ENCODE peak calls at places on chromosome 16, in nine cellular contexts. E, Y, U, L, R, T, I, C and B are unnamed samples.
A peak's percentile ranks its signal among the peaks of the same experiment; 100 is the strongest.

GRCh38 chr16:47928008-47928407 is 227.8 kb downstream of the ABCC12 start:
- DNase-seq in E (no peak), Y (no peak), U (no peak), L (no peak), R (no peak), T (no peak), I (no peak), C (peak; percentile 52), B (no peak)

GRCh38 chr16:86355538-86355937 is 154.8 kb upstream of the FOXF1 start:
- DNase-seq in E (peak; percentile 96), Y (no peak), U (no peak), L (no peak), R (peak; percentile 87), T (no peak), I (peak; percentile 95), C (no peak), B (no peak)

GRCh38 chr16:49468611-49469322 is 95.2 kb downstream of the C16orf78 start:
- DNase-seq in E (no peak), Y (no peak), U (no peak), L (no peak), R (no peak), T (peak; percentile 9), I (no peak), C (no peak), B (no peak)

GRCh38 chr16:3767333-3767977 is 50.1 kb upstream of the TRAP1 start:
- DNase-seq in E (no peak), Y (no peak), U (no peak), L (no peak), R (no peak), T (no peak), I (no peak), C (no peak), B (no peak)

GRCh38 chr16:47052666-47053640 is 79.5 kb upstream of the DNAJA2 start:
- DNase-seq in E (no peak), Y (no peak), U (no peak), L (no peak), R (no peak), T (no peak), I (no peak), C (no peak), B (peak; percentile 10)

GRCh38 chr16:13866073-13866472 is 53.9 kb upstream of the ERCC4 start:
- DNase-seq in E (peak; percentile 64), Y (no peak), U (peak; percentile 93), L (peak; percentile 86), R (peak; percentile 88), T (peak; percentile 24), I (peak; percentile 53), C (peak; percentile 94), B (peak; percentile 86)

GRCh38 chr16:5069048-5069447 is 2.6 kb upstream of the ALG1 start:
- DNase-seq in E (no peak), Y (no peak), U (no peak), L (no peak), R (no peak), T (no peak), I (no peak), C (no peak), B (no peak)

GRCh38 chr16:29011851-29012250 is 27.0 kb downstream of the LAT start:
- DNase-seq in E (no peak), Y (no peak), U (no peak), L (no peak), R (no peak), T (no peak), I (no peak), C (no peak), B (no peak)

GRCh38 chr16:25063865-25064264 is 47.7 kb upstream of the LCMT1 start:
- DNase-seq in E (peak; percentile 81), Y (no peak), U (no peak), L (peak; percentile 15), R (peak; percentile 70), T (no peak), I (peak; percentile 80), C (no peak), B (no peak)

GRCh38 chr16:29009050-29009837 is 24.4 kb downstream of the LAT start:
- DNase-seq in E (no peak), Y (no peak), U (no peak), L (no peak), R (no peak), T (peak; percentile 45), I (no peak), C (no peak), B (no peak)

GRCh38 chr16:78705694-78706093 is 606.2 kb downstream of the WWOX start:
- DNase-seq in E (peak; percentile 40), Y (no peak), U (no peak), L (peak; percentile 2), R (no peak), T (no peak), I (peak; percentile 18), C (peak; percentile 62), B (no peak)

GRCh38 chr16:74667215-74667765 is 613 bp upstream of the RFWD3 start:
- DNase-seq in E (peak; percentile 37), Y (peak; percentile 5), U (peak; percentile 33), L (peak; percentile 71), R (peak; percentile 57), T (peak; percentile 35), I (peak; percentile 18), C (peak; percentile 80), B (peak; percentile 21)

GRCh38 chr16:72400257-72401078 is 228.5 kb upstream of the PMFBP1 start:
- DNase-seq in E (peak; percentile 80), Y (no peak), U (peak; percentile 47), L (peak; percentile 70), R (peak; percentile 71), T (peak; percentile 25), I (peak; percentile 73), C (peak; percentile 84), B (peak; percentile 20)

GRCh38 chr16:51508813-51509212 is 357.7 kb upstream of the SALL1 start:
- DNase-seq in E (no peak), Y (no peak), U (no peak), L (no peak), R (peak; percentile 69), T (no peak), I (no peak), C (no peak), B (no peak)

GRCh38 chr16:3576211-3576610 is 992 bp downstream of the NLRC3 start:
- DNase-seq in E (no peak), Y (peak; percentile 27), U (no peak), L (no peak), R (no peak), T (peak; percentile 31), I (no peak), C (no peak), B (no peak)

GRCh38 chr16:27922433-27922832 is 141.1 kb downstream of the GSG1L start:
- DNase-seq in E (no peak), Y (no peak), U (no peak), L (peak; percentile 47), R (peak; percentile 3), T (no peak), I (no peak), C (peak; percentile 51), B (no peak)

DNA sequence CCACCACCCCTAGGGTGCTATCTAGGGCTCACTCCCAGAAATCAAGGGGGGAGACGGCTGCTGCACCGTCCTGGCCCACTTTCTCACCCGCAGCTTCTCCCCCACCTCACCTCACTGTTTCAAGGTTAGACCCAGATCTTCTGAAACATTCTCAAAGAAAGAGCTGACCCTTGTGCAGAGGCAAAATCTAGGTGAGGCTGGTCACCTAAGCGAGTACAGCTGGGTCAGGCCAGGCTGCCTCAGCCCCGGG is 27.0 kb downstream of the GNPTG start:
- DNase-seq in E (no peak), Y (no peak), U (no peak), L (no peak), R (no peak), T (no peak), I (no peak), C (no peak), B (no peak)
- H3K4me3 ChIP-seq in E (peak overlapping the region; percentile 58), Y (no peak overlapping the region), U (no peak overlapping the region), L (peak overlapping the region; percentile 44), R (peak overlapping the region; percentile 66), T (no peak overlapping the region), I (peak overlapping the region; percentile 60), C (peak overlapping the region; percentile 86), B (no peak overlapping the region)

DNA sequence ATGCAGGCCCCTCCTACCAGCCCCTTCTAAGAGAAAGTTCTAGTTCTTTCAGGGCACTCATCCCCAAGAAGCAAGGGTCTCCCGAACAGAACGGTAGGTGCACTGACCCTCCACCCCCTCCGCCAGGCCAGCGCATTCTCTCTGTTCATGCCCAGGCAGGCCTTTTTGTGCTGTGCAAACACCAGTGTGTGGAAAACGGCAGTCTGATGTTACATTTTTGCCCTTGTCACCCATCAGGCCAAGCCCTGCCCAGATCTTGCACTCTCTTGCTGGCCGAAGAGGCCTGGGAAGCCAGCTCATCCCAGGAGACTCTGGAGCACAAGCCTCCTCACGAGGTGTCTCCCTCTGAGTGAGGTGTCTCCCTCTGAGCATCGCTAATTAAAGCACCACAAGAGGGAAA is 16.1 kb upstream of the MTSS2 start:
- DNase-seq in E (no peak), Y (no peak), U (no peak), L (no peak), R (no peak), T (no peak), I (no peak), C (no peak), B (no peak)
- H3K27ac ChIP-seq in E (peak overlapping the region; percentile 97), Y (no peak overlapping the region), U (no peak overlapping the region), L (peak overlapping the region; percentile 16), R (peak overlapping the region; percentile 98), T (no peak overlapping the region), I (no peak overlapping the region), C (no peak overlapping the region), B (peak overlapping the region; percentile 3)

GRCh38 chr16:70589998-70590471 is 56.3 kb upstream of the IL34 start:
- DNase-seq in E (peak; percentile 64), Y (no peak), U (peak; percentile 32), L (no peak), R (peak; percentile 51), T (no peak), I (peak; percentile 61), C (peak; percentile 45), B (no peak)
- H3K4me1 ChIP-seq in E (no peaks in the 10 kb centered on the region), Y (no peaks in the 10 kb centered on the region), U (peaks cover 31% of the 10 kb centered on the region), L (no peaks in the 10 kb centered on the region), R (peaks cover 6% of the 10 kb centered on the region), T (no peaks in the 10 kb centered on the region), I (peaks cover 4% of the 10 kb centered on the region), C (peaks cover 7% of the 10 kb centered on the region), B (peaks cover 16% of the 10 kb centered on the region)

GRCh38 chr16:17416461-17417221 is 54.1 kb downstream of the XYLT1 start:
- DNase-seq in E (peak; percentile 51), Y (peak; percentile 12), U (peak; percentile 21), L (peak; percentile 59), R (peak; percentile 67), T (peak; percentile 55), I (peak; percentile 41), C (peak; percentile 78), B (peak; percentile 8)
- H3K4me3 ChIP-seq in E (no peak overlapping the region), Y (peak overlapping the region; percentile 38), U (no peak overlapping the region), L (no peak overlapping the region), R (peak overlapping the region; percentile 15), T (peak overlapping the region; percentile 49), I (no peak overlapping the region), C (no peak overlapping the region), B (no peak overlapping the region)

DNA sequence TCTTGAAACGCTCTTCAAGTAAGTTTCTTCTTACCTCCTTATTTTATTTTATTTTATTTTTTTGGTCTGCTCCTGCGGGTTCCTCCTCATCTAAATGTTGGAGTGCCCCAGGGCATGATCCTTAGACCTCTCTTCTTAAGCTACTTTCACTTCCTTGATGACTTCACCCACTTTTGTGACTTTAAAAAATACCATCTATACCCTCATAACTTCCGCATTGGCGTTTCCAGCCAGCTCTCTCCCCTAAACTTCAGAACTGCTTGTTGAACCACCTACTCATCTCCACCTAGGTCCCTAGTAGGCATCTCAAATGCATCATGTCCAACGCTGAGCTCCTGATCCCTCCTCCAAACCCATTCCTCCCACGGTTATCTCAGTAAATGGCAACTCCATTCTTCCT is 51.4 kb upstream of the NFAT5 start:
- DNase-seq in E (no peak), Y (no peak), U (no peak), L (no peak), R (no peak), T (no peak), I (no peak), C (no peak), B (no peak)
- H3K27ac ChIP-seq in E (no peak overlapping the region), Y (no peak overlapping the region), U (no peak overlapping the region), L (no peak overlapping the region), R (no peak overlapping the region), T (no peak overlapping the region), I (no peak overlapping the region), C (no peak overlapping the region), B (no peak overlapping the region)